ENCODE peak calls at places on chromosomes 6 and 20, in six cellular contexts. N is neuronal stem cell, E is IMR-90, C is H9, Z is H1, R is trophoblast cell. Q is an unnamed sample.

GRCh38 chr6:2749972-2750600 is 636 bp downstream of the MYLK4 start:
- DNase-seq in N (peak; percentile 55), E (peak; percentile 60), C (no peak), Z (no peak), R (peak; percentile 91), Q (peak; percentile 68)

GRCh38 chr20:57474816-57475215 is 50.1 kb downstream of the CTCFL start:
- DNase-seq in N (no peak), E (no peak), C (no peak), Z (no peak), R (no peak), Q (no peak)

GRCh38 chr6:39107641-39108040 is 7.3 kb downstream of the SAYSD1 start:
- DNase-seq in N (no peak), E (no peak), C (no peak), Z (no peak), R (peak; percentile 25), Q (no peak)

GRCh38 chr6:31350973-31351733 is 5.8 kb downstream of the HLA-B start:
- DNase-seq in N (no peak), E (no peak), C (no peak), Z (no peak), R (no peak), Q (no peak)

GRCh38 chr6:24744911-24745310 is 26.0 kb upstream of the C6orf62 start:
- DNase-seq in N (no peak), E (no peak), C (no peak), Z (no peak), R (peak; percentile 9), Q (no peak)

GRCh38 chr20:57748601-57749130 is 38.9 kb upstream of the PMEPA1 start:
- DNase-seq in N (peak; percentile 6), E (peak; percentile 50), C (no peak), Z (no peak), R (peak; percentile 72), Q (peak; percentile 13)

GRCh38 chr20:47392015-47392720 is 35.7 kb upstream of the ZMYND8 start:
- DNase-seq in N (no peak), E (peak; percentile 97), C (no peak), Z (no peak), R (peak; percentile 97), Q (peak; percentile 95)

GRCh38 chr6:139230421-139230840 is 61.4 kb downstream of the TXLNB start:
- DNase-seq in N (peak; percentile 40), E (peak; percentile 46), C (no peak), Z (no peak), R (peak; percentile 13), Q (peak; percentile 66)

GRCh38 chr6:14462135-14462905 is 344.7 kb downstream of the CD83 start:
- DNase-seq in N (no peak), E (no peak), C (no peak), Z (no peak), R (no peak), Q (no peak)

GRCh38 chr6:12546659-12546987 is 169.9 kb upstream of the PHACTR1 start:
- DNase-seq in N (no peak), E (no peak), C (no peak), Z (no peak), R (no peak), Q (no peak)

GRCh38 chr20:18679020-18679419 is 91.2 kb downstream of the DTD1 start:
- DNase-seq in N (peak; percentile 8), E (peak; percentile 39), C (no peak), Z (no peak), R (no peak), Q (peak; percentile 24)

GRCh38 chr6:46504242-46504641 is 13.0 kb upstream of the RCAN2 start:
- DNase-seq in N (no peak), E (no peak), C (no peak), Z (no peak), R (no peak), Q (no peak)

GRCh38 chr20:10654630-10655029 is 19.2 kb downstream of the JAG1 start:
- DNase-seq in N (no peak), E (no peak), C (peak; percentile 59), Z (no peak), R (no peak), Q (no peak)

GRCh38 chr20:44747166-44748004 is 1.7 kb downstream of the KCNK15 start:
- DNase-seq in N (peak; percentile 73), E (peak; percentile 53), C (peak; percentile 89), Z (peak; percentile 83), R (peak; percentile 82), Q (peak; percentile 68)

GRCh38 chr20:15627089-15627488 is 946.2 kb downstream of the KIF16B start:
- DNase-seq in N (no peak), E (no peak), C (no peak), Z (no peak), R (no peak), Q (no peak)

GRCh38 chr6:158460602-158461092 is 99.2 kb upstream of the TMEM181 start:
- DNase-seq in N (no peak), E (peak; percentile 86), C (no peak), Z (no peak), R (no peak), Q (peak; percentile 30)

GRCh38 chr6:144104898-144105487 is 9.6 kb upstream of the SF3B5 start:
- DNase-seq in N (peak; percentile 46), E (peak; percentile 79), C (no peak), Z (no peak), R (peak; percentile 87), Q (peak; percentile 73)

GRCh38 chr20:58719971-58720371 is 27.4 kb downstream of the NPEPL1 start:
- DNase-seq in N (no peak), E (no peak), C (peak; percentile 27), Z (no peak), R (no peak), Q (no peak)

GRCh38 chr6:163118941-163119340 is 295.6 kb upstream of the QKI start:
- DNase-seq in N (no peak), E (no peak), C (no peak), Z (no peak), R (no peak), Q (no peak)

GRCh38 chr6:13268914-13269532 is 59.3 kb downstream of the TBC1D7 start:
- DNase-seq in N (no peak), E (peak; percentile 44), C (no peak), Z (no peak), R (peak; percentile 85), Q (peak; percentile 58)

GRCh38 chr6:55276745-55277627 is 50.3 kb upstream of the GFRAL start:
- DNase-seq in N (peak; percentile 61), E (peak; percentile 72), C (peak; percentile 54), Z (no peak), R (peak; percentile 85), Q (peak; percentile 84)

GRCh38 chr20:25865715-25866656 is 169.3 kb upstream of the ZNF337 start:
- DNase-seq in N (peak; percentile 76), E (peak; percentile 41), C (peak; percentile 89), Z (no peak), R (peak; percentile 84), Q (peak; percentile 30)

GRCh38 chr6:157272866-157273755 is 50.2 kb downstream of the TMEM242 start:
- DNase-seq in N (no peak), E (no peak), C (peak; percentile 58), Z (no peak), R (peak; percentile 3), Q (peak; percentile 19)

GRCh38 chr20:19828233-19828632 is 70.2 kb downstream of the RIN2 start:
- DNase-seq in N (no peak), E (peak; percentile 82), C (no peak), Z (no peak), R (peak; percentile 20), Q (peak; percentile 79)

DNA sequence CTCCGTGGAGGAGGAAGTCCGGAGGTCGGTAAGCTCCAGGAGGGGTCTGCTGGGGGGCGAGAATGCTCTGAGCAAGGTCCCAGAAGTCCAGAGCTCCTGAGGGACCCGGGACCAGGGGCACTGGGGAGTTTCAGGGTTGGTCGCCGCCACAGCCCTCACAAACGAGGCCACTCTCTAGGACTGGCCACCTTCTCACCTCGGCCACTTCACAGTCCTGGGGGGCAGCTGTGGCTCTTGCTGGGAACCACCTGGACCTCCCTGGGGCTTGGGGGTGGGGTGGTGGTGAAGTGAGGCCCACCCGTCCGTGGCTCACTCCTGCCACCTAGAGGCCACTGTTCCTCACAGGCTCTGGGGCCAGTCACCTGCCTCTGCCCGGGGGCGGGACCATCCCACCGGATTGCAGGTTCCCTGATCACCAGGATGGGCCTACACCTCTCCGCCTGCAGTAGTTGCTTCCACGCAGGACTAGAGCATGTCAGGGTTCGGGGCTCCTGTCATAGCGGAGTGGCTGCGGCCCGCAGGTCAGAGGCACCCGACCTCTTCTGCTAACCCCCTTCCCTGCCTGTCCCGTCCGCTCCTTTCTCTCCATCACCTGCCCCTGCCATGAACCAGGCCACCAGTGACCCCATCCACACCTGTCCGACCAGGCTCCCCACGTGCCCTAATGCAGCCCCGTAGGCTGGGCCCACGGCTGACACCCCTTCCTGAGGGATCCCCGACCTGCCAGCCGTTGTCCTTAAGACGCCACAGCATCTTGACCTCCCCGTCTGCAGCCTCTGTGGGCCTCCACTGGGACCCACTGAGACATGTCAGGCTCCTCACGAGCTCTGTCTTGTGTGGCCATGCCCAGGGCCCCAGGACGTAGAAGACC is 5.1 kb upstream of the TCEA2 start:
- DNase-seq in N (no peak), E (peak; percentile 40), C (peak; percentile 90), Z (no peak), R (peak; percentile 69), Q (peak; percentile 56)
- H2AFZ ChIP-seq in N (peak overlapping the region; percentile 53), E (peak overlapping the region; percentile 64), C (no peak overlapping the region), Z (no peak overlapping the region), R (peak overlapping the region; percentile 48), Q (no peak overlapping the region)

GRCh38 chr6:122839906-122840305 is 50.8 kb downstream of the SMPDL3A start:
- DNase-seq in N (no peak), E (no peak), C (no peak), Z (no peak), R (no peak), Q (no peak)

GRCh38 chr6:122839477-122839876 is 50.4 kb downstream of the SMPDL3A start:
- DNase-seq in N (peak; percentile 66), E (peak; percentile 50), C (peak; percentile 64), Z (no peak), R (peak; percentile 92), Q (peak; percentile 66)

GRCh38 chr6:122832515-122833228 is 43.6 kb downstream of the SMPDL3A start:
- DNase-seq in N (no peak), E (no peak), C (no peak), Z (no peak), R (no peak), Q (no peak)

GRCh38 chr6:122833229-122833556 is 44.1 kb downstream of the SMPDL3A start:
- DNase-seq in N (peak; percentile 58), E (no peak), C (peak; percentile 57), Z (no peak), R (no peak), Q (no peak)

GRCh38 chr6:122838060-122838780 is 49.2 kb downstream of the SMPDL3A start:
- DNase-seq in N (no peak), E (peak; percentile 33), C (no peak), Z (no peak), R (peak; percentile 53), Q (peak; percentile 26)
- H3K14ac ChIP-seq in N (no peak overlapping the region), E (no peak overlapping the region), C (no peak overlapping the region), Z (no peak overlapping the region), R (no peak overlapping the region), Q (no peak overlapping the region)

GRCh38 chr6:109434456-109434855 is 6.0 kb downstream of the PPIL6 start:
- DNase-seq in N (no peak), E (no peak), C (no peak), Z (no peak), R (no peak), Q (peak; percentile 22)
- H2AFZ ChIP-seq in N (no peak overlapping the region), E (no peak overlapping the region), C (no peak overlapping the region), Z (no peak overlapping the region), R (no peak overlapping the region), Q (no peak overlapping the region)

DNA sequence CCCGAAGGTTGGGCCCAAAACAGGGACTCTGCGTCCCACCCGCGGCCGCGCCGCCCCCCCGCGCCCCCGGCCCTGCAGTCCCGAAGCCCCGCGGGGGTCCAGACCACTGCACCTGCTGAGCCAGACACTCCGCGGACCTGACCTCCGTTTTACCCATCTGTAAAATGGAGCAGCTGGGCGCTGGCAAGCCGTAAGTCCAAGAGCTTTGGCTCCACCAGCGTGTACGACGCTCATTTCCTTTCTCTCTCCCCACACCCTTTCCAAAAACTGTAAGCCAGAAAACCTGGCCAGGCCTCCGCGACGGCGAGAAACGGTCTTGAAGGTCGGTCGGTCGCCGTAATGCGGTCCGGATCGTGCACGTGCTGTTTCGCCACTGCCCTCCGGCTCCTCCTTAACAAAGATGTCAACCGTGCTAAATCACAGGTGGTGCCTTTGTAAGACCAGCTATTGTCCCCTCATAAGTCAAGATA is 7.8 kb upstream of the NR2E1 start:
- DNase-seq in N (peak; percentile 78), E (no peak), C (peak; percentile 63), Z (no peak), R (peak; percentile 31), Q (no peak)
- H3K14ac ChIP-seq in N (no peak overlapping the region), E (no peak overlapping the region), C (no peak overlapping the region), Z (no peak overlapping the region), R (no peak overlapping the region), Q (no peak overlapping the region)